ENCODE peak calls at places on chromosomes 2 and 18, in four cellular contexts. One of them, this sample, is unnamed.

GRCh38 chr2:236507393-236508085 is 62.1 kb upstream of the ACKR3 start:
- DNase-seq in IMR-90: no peak
- DNase-seq in left lung: peak
- DNase-seq in GM23248: peak
- DNase-seq in this sample: peak

GRCh38 chr18:68721681-68722583 is 7.0 kb upstream of the TMX3 start:
- DNase-seq in IMR-90: no peak
- DNase-seq in left lung: no peak
- DNase-seq in GM23248: peak
- DNase-seq in this sample: peak

GRCh38 chr18:61900504-61901281 is 7.9 kb upstream of the RNF152 start:
- DNase-seq in IMR-90: no peak
- DNase-seq in left lung: no peak
- DNase-seq in GM23248: no peak
- DNase-seq in this sample: no peak

GRCh38 chr18:34661464-34662087 is 48.5 kb upstream of the DTNA start:
- DNase-seq in IMR-90: peak
- DNase-seq in left lung: no peak
- DNase-seq in GM23248: peak
- DNase-seq in this sample: peak

GRCh38 chr2:3124921-3125760 is 252.5 kb downstream of the EIPR1 start:
- DNase-seq in IMR-90: no peak
- DNase-seq in left lung: no peak
- DNase-seq in GM23248: no peak
- DNase-seq in this sample: no peak

GRCh38 chr18:62420151-62420512 is 95.0 kb downstream of the TNFRSF11A start:
- DNase-seq in IMR-90: peak
- DNase-seq in left lung: no peak
- DNase-seq in GM23248: peak
- DNase-seq in this sample: peak

GRCh38 chr2:236959036-236959435 is 126.7 kb upstream of the COPS8 start:
- DNase-seq in IMR-90: no peak
- DNase-seq in left lung: no peak
- DNase-seq in GM23248: no peak
- DNase-seq in this sample: no peak

GRCh38 chr2:236172866-236173733 is 4.9 kb upstream of the GBX2 start:
- DNase-seq in IMR-90: no peak
- DNase-seq in left lung: no peak
- DNase-seq in GM23248: no peak
- DNase-seq in this sample: no peak

GRCh38 chr18:46554406-46554805 is 102.6 kb downstream of the LOXHD1 start:
- DNase-seq in IMR-90: no peak
- DNase-seq in left lung: no peak
- DNase-seq in GM23248: no peak
- DNase-seq in this sample: no peak

GRCh38 chr2:11541693-11542274 is 7.9 kb downstream of the GREB1 start:
- DNase-seq in IMR-90: no peak
- DNase-seq in left lung: no peak
- DNase-seq in GM23248: no peak
- DNase-seq in this sample: no peak

GRCh38 chr18:36757081-36757480 is 71.7 kb downstream of the TPGS2 start:
- DNase-seq in IMR-90: peak
- DNase-seq in left lung: no peak
- DNase-seq in GM23248: peak
- DNase-seq in this sample: peak

GRCh38 chr2:216142540-216142939 is 33.4 kb downstream of the XRCC5 start:
- DNase-seq in IMR-90: peak
- DNase-seq in left lung: no peak
- DNase-seq in GM23248: peak
- DNase-seq in this sample: peak

GRCh38 chr2:47265751-47266231 is 110.7 kb upstream of the STPG4 start:
- DNase-seq in IMR-90: no peak
- DNase-seq in left lung: no peak
- DNase-seq in GM23248: no peak
- DNase-seq in this sample: no peak

GRCh38 chr2:26770986-26771586 is 7.0 kb downstream of the SLC35F6 start:
- DNase-seq in IMR-90: peak
- DNase-seq in left lung: no peak
- DNase-seq in GM23248: peak
- DNase-seq in this sample: peak

GRCh38 chr2:110101911-110102774 is 13.5 kb downstream of the MALL start:
- DNase-seq in IMR-90: peak
- DNase-seq in left lung: no peak
- DNase-seq in GM23248: peak
- DNase-seq in this sample: peak

GRCh38 chr18:11154983-11155759 is 5.8 kb upstream of the PIEZO2 start:
- DNase-seq in IMR-90: no peak
- DNase-seq in left lung: no peak
- DNase-seq in GM23248: peak
- DNase-seq in this sample: no peak

GRCh38 chr2:145744541-145745386 is 1224.8 kb upstream of the ZEB2 start:
- DNase-seq in IMR-90: peak
- DNase-seq in left lung: no peak
- DNase-seq in GM23248: peak
- DNase-seq in this sample: peak

GRCh38 chr2:231425811-231426703 is 30.5 kb downstream of the B3GNT7 start:
- DNase-seq in IMR-90: no peak
- DNase-seq in left lung: no peak
- DNase-seq in GM23248: no peak
- DNase-seq in this sample: no peak

GRCh38 chr2:77629529-77629928 is 107.4 kb upstream of the LRRTM4 start:
- DNase-seq in IMR-90: no peak
- DNase-seq in left lung: no peak
- DNase-seq in GM23248: no peak
- DNase-seq in this sample: no peak

GRCh38 chr18:72161686-72162085 is 382.5 kb downstream of the CBLN2 start:
- DNase-seq in IMR-90: no peak
- DNase-seq in left lung: no peak
- DNase-seq in GM23248: no peak
- DNase-seq in this sample: no peak

GRCh38 chr2:173719471-173719870 is 245.7 kb downstream of the SP3 start:
- DNase-seq in IMR-90: no peak
- DNase-seq in left lung: no peak
- DNase-seq in GM23248: no peak
- DNase-seq in this sample: no peak

GRCh38 chr2:169087757-169088379 is 18.5 kb downstream of the DHRS9 start:
- DNase-seq in IMR-90: no peak
- DNase-seq in left lung: peak
- DNase-seq in GM23248: no peak
- DNase-seq in this sample: no peak

GRCh38 chr18:25005602-25006375 is 346.2 kb downstream of the ZNF521 start:
- DNase-seq in IMR-90: peak
- DNase-seq in left lung: no peak
- DNase-seq in GM23248: peak
- DNase-seq in this sample: peak

GRCh38 chr18:5417342-5417741 is 121.8 kb upstream of the ZBTB14 start:
- DNase-seq in IMR-90: peak
- DNase-seq in left lung: peak
- DNase-seq in GM23248: peak
- DNase-seq in this sample: peak

GRCh38 chr2:154992826-154993225 is 294.3 kb downstream of the KCNJ3 start:
- DNase-seq in IMR-90: no peak
- DNase-seq in left lung: no peak
- DNase-seq in GM23248: no peak
- DNase-seq in this sample: no peak

GRCh38 chr2:33275689-33276444 is 200.6 kb upstream of the RASGRP3 start:
- DNase-seq in IMR-90: peak
- DNase-seq in left lung: peak
- DNase-seq in GM23248: peak
- DNase-seq in this sample: peak

GRCh38 chr18:79523738-79524180 is 128.0 kb downstream of the NFATC1 start:
- DNase-seq in IMR-90: no peak
- DNase-seq in left lung: no peak
- DNase-seq in GM23248: no peak
- DNase-seq in this sample: no peak

GRCh38 chr2:3282056-3282998 is 95.3 kb downstream of the EIPR1 start:
- DNase-seq in IMR-90: peak
- DNase-seq in left lung: no peak
- DNase-seq in GM23248: no peak
- DNase-seq in this sample: peak

GRCh38 chr2:61421611-61422010 is 49.3 kb downstream of the USP34 start:
- DNase-seq in IMR-90: peak
- DNase-seq in left lung: no peak
- DNase-seq in GM23248: no peak
- DNase-seq in this sample: no peak

GRCh38 chr2:7044253-7045250 is 127.3 kb downstream of the RNF144A start:
- DNase-seq in IMR-90: peak
- DNase-seq in left lung: peak
- DNase-seq in GM23248: peak
- DNase-seq in this sample: peak

GRCh38 chr2:44277541-44277940 is 2.3 kb downstream of the SLC3A1 start:
- DNase-seq in IMR-90: no peak
- DNase-seq in left lung: no peak
- DNase-seq in GM23248: no peak
- DNase-seq in this sample: no peak

GRCh38 chr18:35478520-35479435 is 19.0 kb downstream of the INO80C start:
- DNase-seq in IMR-90: peak
- DNase-seq in left lung: no peak
- DNase-seq in GM23248: peak
- DNase-seq in this sample: peak

GRCh38 chr2:216316743-216317142 is 55.5 kb downstream of the MARCHF4 start:
- DNase-seq in IMR-90: peak
- DNase-seq in left lung: no peak
- DNase-seq in GM23248: peak
- DNase-seq in this sample: peak

GRCh38 chr2:186130678-186131511 is 355.2 kb upstream of the ZC3H15 start:
- DNase-seq in IMR-90: no peak
- DNase-seq in left lung: no peak
- DNase-seq in GM23248: no peak
- DNase-seq in this sample: no peak

GRCh38 chr2:71933467-71934319 is 214.0 kb downstream of the CYP26B1 start:
- DNase-seq in IMR-90: no peak
- DNase-seq in left lung: no peak
- DNase-seq in GM23248: peak
- DNase-seq in this sample: peak

GRCh38 chr18:35747894-35748472 is 166.4 kb downstream of the GALNT1 start:
- DNase-seq in IMR-90: no peak
- DNase-seq in left lung: no peak
- DNase-seq in GM23248: no peak
- DNase-seq in this sample: no peak

GRCh38 chr18:35422227-35422626 is 45.1 kb upstream of the ZNF396 start:
- DNase-seq in IMR-90: no peak
- DNase-seq in left lung: no peak
- DNase-seq in GM23248: no peak
- DNase-seq in this sample: no peak

GRCh38 chr2:71939588-71940535 is 207.8 kb downstream of the CYP26B1 start:
- DNase-seq in IMR-90: no peak
- DNase-seq in left lung: no peak
- DNase-seq in GM23248: no peak
- DNase-seq in this sample: no peak

GRCh38 chr2:217919204-217919603 is 83.6 kb downstream of the TNS1 start:
- DNase-seq in IMR-90: no peak
- DNase-seq in left lung: peak
- DNase-seq in GM23248: no peak
- DNase-seq in this sample: no peak

GRCh38 chr2:217915706-217916105 is 87.1 kb downstream of the TNS1 start:
- DNase-seq in IMR-90: no peak
- DNase-seq in left lung: peak
- DNase-seq in GM23248: no peak
- DNase-seq in this sample: no peak

GRCh38 chr2:217918220-217919024 is 84.4 kb downstream of the TNS1 start:
- DNase-seq in IMR-90: peak
- DNase-seq in left lung: peak
- DNase-seq in GM23248: peak
- DNase-seq in this sample: peak

GRCh38 chr2:217914878-217915277 is 87.9 kb downstream of the TNS1 start:
- DNase-seq in IMR-90: no peak
- DNase-seq in left lung: no peak
- DNase-seq in GM23248: no peak
- DNase-seq in this sample: no peak

GRCh38 chr2:217916504-217917254 is 86.1 kb downstream of the TNS1 start:
- DNase-seq in IMR-90: no peak
- DNase-seq in left lung: peak
- DNase-seq in GM23248: no peak
- DNase-seq in this sample: no peak
- H3K4me3 ChIP-seq in IMR-90: no peak
- H3K4me3 ChIP-seq in left lung: no peak
- H3K4me3 ChIP-seq in GM23248: no peak
- H3K4me3 ChIP-seq in this sample: no peak

GRCh38 chr2:238589591-238590460 is 163.1 kb downstream of the ASB1 start:
- DNase-seq in IMR-90: no peak
- DNase-seq in left lung: no peak
- DNase-seq in GM23248: no peak
- DNase-seq in this sample: no peak
- H3K4me3 ChIP-seq in IMR-90: no peak
- H3K4me3 ChIP-seq in left lung: no peak
- H3K4me3 ChIP-seq in GM23248: no peak
- H3K4me3 ChIP-seq in this sample: no peak

GRCh38 chr2:19362094-19362649 is 3.7 kb upstream of the OSR1 start:
- DNase-seq in IMR-90: peak
- DNase-seq in left lung: no peak
- DNase-seq in GM23248: peak
- DNase-seq in this sample: peak
- H3K4me3 ChIP-seq in IMR-90: peak
- H3K4me3 ChIP-seq in left lung: peak
- H3K4me3 ChIP-seq in GM23248: peak
- H3K4me3 ChIP-seq in this sample: peak

GRCh38 chr2:194345347-194345746 is 1311.7 kb upstream of the SLC39A10 start:
- DNase-seq in IMR-90: no peak
- DNase-seq in left lung: no peak
- DNase-seq in GM23248: no peak
- DNase-seq in this sample: no peak
- H3K4me3 ChIP-seq in IMR-90: no peak
- H3K4me3 ChIP-seq in left lung: no peak
- H3K4me3 ChIP-seq in GM23248: no peak
- H3K4me3 ChIP-seq in this sample: no peak

GRCh38 chr2:28663359-28663758 is 88.3 kb upstream of the PPP1CB start:
- DNase-seq in IMR-90: peak
- DNase-seq in left lung: no peak
- DNase-seq in GM23248: peak
- DNase-seq in this sample: peak

GRCh38 chr2:28666496-28667184 is 85.0 kb upstream of the PPP1CB start:
- DNase-seq in IMR-90: peak
- DNase-seq in left lung: no peak
- DNase-seq in GM23248: peak
- DNase-seq in this sample: peak

GRCh38 chr2:28664120-28664842 is 87.3 kb upstream of the PPP1CB start:
- DNase-seq in IMR-90: peak
- DNase-seq in left lung: no peak
- DNase-seq in GM23248: peak
- DNase-seq in this sample: peak

GRCh38 chr2:28662468-28663095 is 89.0 kb upstream of the PPP1CB start:
- DNase-seq in IMR-90: peak
- DNase-seq in left lung: no peak
- DNase-seq in GM23248: peak
- DNase-seq in this sample: peak

GRCh38 chr2:28665041-28665704 is 86.5 kb upstream of the PPP1CB start:
- DNase-seq in IMR-90: peak
- DNase-seq in left lung: no peak
- DNase-seq in GM23248: peak
- DNase-seq in this sample: peak
- H3K4me3 ChIP-seq in IMR-90: no peak
- H3K4me3 ChIP-seq in left lung: no peak
- H3K4me3 ChIP-seq in GM23248: peak
- H3K4me3 ChIP-seq in this sample: no peak

This sample was measured in choroid plexus epithelial cell.